ENCODE peak calls at places on chromosomes 3 and 15, in ten cellular contexts. One of them, this sample, is unnamed.

GRCh38 chr15:79779739-79780138 is 117.1 kb downstream of the MTHFS start:
- DNase-seq in HTR-8/SVneo: no peak
- DNase-seq in NCI-H460: no peak
- DNase-seq in cardiac muscle cell: no peak
- DNase-seq in endothelial cell: no peak
- DNase-seq in left cardiac atrium: no peak
- DNase-seq in NCI-H748 treated with DMSO at 0.1 percent for 48 hours: no peak
- DNase-seq in NAMALWA: no peak
- DNase-seq in foreskin fibroblast: no peak
- DNase-seq in memory B cell: no peak
- DNase-seq in this sample: no peak

GRCh38 chr3:45064512-45065372 is 38.6 kb downstream of the CLEC3B start:
- DNase-seq in left cardiac atrium: no peak
- DNase-seq in memory B cell: no peak
- DNase-seq in HTR-8/SVneo: no peak
- DNase-seq in cardiac muscle cell: peak; percentile 88
- DNase-seq in foreskin fibroblast: peak; percentile 76
- DNase-seq in NCI-H460: no peak
- DNase-seq in NCI-H748 treated with DMSO at 0.1 percent for 48 hours: no peak
- DNase-seq in endothelial cell: no peak
- DNase-seq in NAMALWA: no peak
- DNase-seq in this sample: no peak

GRCh38 chr15:67917037-67917436 is 77.2 kb upstream of the RNU6-1 start:
- DNase-seq in cardiac muscle cell: no peak
- DNase-seq in left cardiac atrium: peak; percentile 62
- DNase-seq in NCI-H748 treated with DMSO at 0.1 percent for 48 hours: no peak
- DNase-seq in HTR-8/SVneo: no peak
- DNase-seq in endothelial cell: no peak
- DNase-seq in NCI-H460: no peak
- DNase-seq in NAMALWA: no peak
- DNase-seq in foreskin fibroblast: no peak
- DNase-seq in memory B cell: no peak
- DNase-seq in this sample: peak; percentile 83

GRCh38 chr3:38278841-38279240 is 3.3 kb upstream of the SLC22A14 start:
- DNase-seq in NCI-H748 treated with DMSO at 0.1 percent for 48 hours: no peak
- DNase-seq in memory B cell: no peak
- DNase-seq in left cardiac atrium: no peak
- DNase-seq in HTR-8/SVneo: no peak
- DNase-seq in cardiac muscle cell: no peak
- DNase-seq in foreskin fibroblast: no peak
- DNase-seq in NAMALWA: no peak
- DNase-seq in endothelial cell: no peak
- DNase-seq in NCI-H460: no peak
- DNase-seq in this sample: no peak

GRCh38 chr3:194072097-194072428 is 63.9 kb upstream of the HES1 start:
- DNase-seq in left cardiac atrium: no peak
- DNase-seq in memory B cell: no peak
- DNase-seq in NCI-H748 treated with DMSO at 0.1 percent for 48 hours: no peak
- DNase-seq in NCI-H460: no peak
- DNase-seq in HTR-8/SVneo: no peak
- DNase-seq in endothelial cell: no peak
- DNase-seq in NAMALWA: no peak
- DNase-seq in foreskin fibroblast: no peak
- DNase-seq in cardiac muscle cell: no peak
- DNase-seq in this sample: no peak

GRCh38 chr15:63908986-63909385 is 75.2 kb upstream of the HERC1 start:
- DNase-seq in endothelial cell: no peak
- DNase-seq in memory B cell: no peak
- DNase-seq in cardiac muscle cell: no peak
- DNase-seq in foreskin fibroblast: peak; percentile 38
- DNase-seq in left cardiac atrium: no peak
- DNase-seq in NCI-H460: no peak
- DNase-seq in NCI-H748 treated with DMSO at 0.1 percent for 48 hours: no peak
- DNase-seq in HTR-8/SVneo: no peak
- DNase-seq in NAMALWA: no peak
- DNase-seq in this sample: no peak

GRCh38 chr15:64844576-64845140 is 2.9 kb downstream of the PLEKHO2 start:
- DNase-seq in NAMALWA: peak; percentile 68
- DNase-seq in foreskin fibroblast: no peak
- DNase-seq in left cardiac atrium: no peak
- DNase-seq in NCI-H748 treated with DMSO at 0.1 percent for 48 hours: no peak
- DNase-seq in NCI-H460: no peak
- DNase-seq in endothelial cell: no peak
- DNase-seq in memory B cell: no peak
- DNase-seq in cardiac muscle cell: no peak
- DNase-seq in HTR-8/SVneo: no peak
- DNase-seq in this sample: no peak

GRCh38 chr3:35592589-35593295 is 46.6 kb upstream of the ARPP21 start:
- DNase-seq in cardiac muscle cell: no peak
- DNase-seq in foreskin fibroblast: no peak
- DNase-seq in endothelial cell: no peak
- DNase-seq in HTR-8/SVneo: no peak
- DNase-seq in NCI-H460: no peak
- DNase-seq in NCI-H748 treated with DMSO at 0.1 percent for 48 hours: no peak
- DNase-seq in NAMALWA: no peak
- DNase-seq in left cardiac atrium: no peak
- DNase-seq in memory B cell: no peak
- DNase-seq in this sample: no peak

GRCh38 chr3:66439666-66440344 is 61.0 kb downstream of the LRIG1 start:
- DNase-seq in foreskin fibroblast: no peak
- DNase-seq in left cardiac atrium: no peak
- DNase-seq in memory B cell: no peak
- DNase-seq in NAMALWA: no peak
- DNase-seq in NCI-H460: no peak
- DNase-seq in HTR-8/SVneo: no peak
- DNase-seq in cardiac muscle cell: no peak
- DNase-seq in endothelial cell: no peak
- DNase-seq in NCI-H748 treated with DMSO at 0.1 percent for 48 hours: peak; percentile 46
- DNase-seq in this sample: no peak